ENCODE peak calls at places on chromosomes 6 and 20, in five cellular contexts. One of them, this sample, is unnamed.

GRCh38 chr20:1920252-1920651 is 25.0 kb downstream of the SIRPA start:
- DNase-seq in GM23248: peak
- DNase-seq in PC-3: no peak
- DNase-seq in IMR-90: no peak
- DNase-seq in foreskin fibroblast: no peak
- DNase-seq in this sample: no peak

GRCh38 chr6:148192310-148192709 is 150.3 kb upstream of the SASH1 start:
- DNase-seq in GM23248: peak
- DNase-seq in PC-3: peak
- DNase-seq in IMR-90: peak
- DNase-seq in foreskin fibroblast: peak
- DNase-seq in this sample: peak

GRCh38 chr6:2766767-2767314 is 1.6 kb downstream of the WRNIP1 start:
- DNase-seq in GM23248: peak
- DNase-seq in PC-3: peak
- DNase-seq in IMR-90: peak
- DNase-seq in foreskin fibroblast: no peak
- DNase-seq in this sample: no peak

GRCh38 chr20:1187605-1188171 is 2.9 kb upstream of the TMEM74B start:
- DNase-seq in GM23248: no peak
- DNase-seq in PC-3: no peak
- DNase-seq in IMR-90: no peak
- DNase-seq in foreskin fibroblast: no peak
- DNase-seq in this sample: no peak

GRCh38 chr6:51060262-51060762 is 241.6 kb downstream of the TFAP2B start:
- DNase-seq in GM23248: no peak
- DNase-seq in PC-3: no peak
- DNase-seq in IMR-90: no peak
- DNase-seq in foreskin fibroblast: no peak
- DNase-seq in this sample: no peak

GRCh38 chr20:9311132-9311531 is 203.3 kb upstream of the LAMP5 start:
- DNase-seq in GM23248: peak
- DNase-seq in PC-3: no peak
- DNase-seq in IMR-90: peak
- DNase-seq in foreskin fibroblast: no peak
- DNase-seq in this sample: no peak

GRCh38 chr20:50285376-50286173 is 94.9 kb downstream of the CEBPB start:
- DNase-seq in GM23248: peak
- DNase-seq in PC-3: peak
- DNase-seq in IMR-90: peak
- DNase-seq in foreskin fibroblast: peak
- DNase-seq in this sample: no peak

GRCh38 chr6:170046786-170047626 is 243.9 kb downstream of the DLL1 start:
- DNase-seq in GM23248: peak
- DNase-seq in PC-3: no peak
- DNase-seq in IMR-90: no peak
- DNase-seq in foreskin fibroblast: no peak
- DNase-seq in this sample: no peak

GRCh38 chr20:46084805-46085792 is 4.7 kb downstream of the NCOA5 start:
- DNase-seq in GM23248: peak
- DNase-seq in PC-3: peak
- DNase-seq in IMR-90: peak
- DNase-seq in foreskin fibroblast: peak
- DNase-seq in this sample: peak

GRCh38 chr6:41577865-41578713 is 31.9 kb downstream of the FOXP4 start:
- DNase-seq in GM23248: peak
- DNase-seq in PC-3: peak
- DNase-seq in IMR-90: peak
- DNase-seq in foreskin fibroblast: no peak
- DNase-seq in this sample: peak

GRCh38 chr20:62816031-62816878 is 595 bp upstream of the COL9A3 start:
- DNase-seq in GM23248: peak
- DNase-seq in PC-3: no peak
- DNase-seq in IMR-90: peak
- DNase-seq in foreskin fibroblast: no peak
- DNase-seq in this sample: no peak

GRCh38 chr6:62652692-62653328 is 366.8 kb upstream of the KHDRBS2 start:
- DNase-seq in GM23248: peak
- DNase-seq in PC-3: no peak
- DNase-seq in IMR-90: peak
- DNase-seq in foreskin fibroblast: no peak
- DNase-seq in this sample: no peak

GRCh38 chr20:1507276-1507675 is 16.1 kb upstream of the SIRPB2 start:
- DNase-seq in GM23248: no peak
- DNase-seq in PC-3: no peak
- DNase-seq in IMR-90: no peak
- DNase-seq in foreskin fibroblast: no peak
- DNase-seq in this sample: no peak

GRCh38 chr6:99434702-99435530 is 9.8 kb upstream of the PNISR start:
- DNase-seq in GM23248: peak
- DNase-seq in PC-3: peak
- DNase-seq in IMR-90: peak
- DNase-seq in foreskin fibroblast: no peak
- DNase-seq in this sample: no peak

GRCh38 chr6:144140859-144141258 is 9.5 kb upstream of the STX11 start:
- DNase-seq in GM23248: no peak
- DNase-seq in PC-3: no peak
- DNase-seq in IMR-90: no peak
- DNase-seq in foreskin fibroblast: no peak
- DNase-seq in this sample: no peak

GRCh38 chr6:55276745-55277627 is 50.3 kb upstream of the GFRAL start:
- DNase-seq in GM23248: peak
- DNase-seq in PC-3: peak
- DNase-seq in IMR-90: peak
- DNase-seq in foreskin fibroblast: peak
- DNase-seq in this sample: no peak

GRCh38 chr6:105458552-105458951 is 55.7 kb upstream of the PREP start:
- DNase-seq in GM23248: no peak
- DNase-seq in PC-3: no peak
- DNase-seq in IMR-90: no peak
- DNase-seq in foreskin fibroblast: no peak
- DNase-seq in this sample: no peak

GRCh38 chr20:46174469-46175126 is 56.5 kb downstream of the CD40 start:
- DNase-seq in GM23248: peak
- DNase-seq in PC-3: peak
- DNase-seq in IMR-90: peak
- DNase-seq in foreskin fibroblast: peak
- DNase-seq in this sample: peak

GRCh38 chr6:150939399-150939798 is 73.9 kb downstream of the MTHFD1L start:
- DNase-seq in GM23248: no peak
- DNase-seq in PC-3: no peak
- DNase-seq in IMR-90: no peak
- DNase-seq in foreskin fibroblast: no peak
- DNase-seq in this sample: no peak

GRCh38 chr6:157558487-157559200 is 177.7 kb downstream of the ZDHHC14 start:
- DNase-seq in GM23248: no peak
- DNase-seq in PC-3: no peak
- DNase-seq in IMR-90: no peak
- DNase-seq in foreskin fibroblast: no peak
- DNase-seq in this sample: no peak

GRCh38 chr6:119678961-119679360 is 329.4 kb upstream of the MAN1A1 start:
- DNase-seq in GM23248: no peak
- DNase-seq in PC-3: no peak
- DNase-seq in IMR-90: no peak
- DNase-seq in foreskin fibroblast: no peak
- DNase-seq in this sample: no peak

GRCh38 chr6:160435935-160436334 is 87.8 kb downstream of the SLC22A3 start:
- DNase-seq in GM23248: no peak
- DNase-seq in PC-3: no peak
- DNase-seq in IMR-90: no peak
- DNase-seq in foreskin fibroblast: no peak
- DNase-seq in this sample: no peak

GRCh38 chr6:44104661-44105060 is 22.6 kb downstream of the MRPL14 start:
- DNase-seq in GM23248: no peak
- DNase-seq in PC-3: no peak
- DNase-seq in IMR-90: no peak
- DNase-seq in foreskin fibroblast: no peak
- DNase-seq in this sample: peak

GRCh38 chr20:61895686-61896057 is 170.0 kb downstream of the TAF4 start:
- DNase-seq in GM23248: no peak
- DNase-seq in PC-3: no peak
- DNase-seq in IMR-90: no peak
- DNase-seq in foreskin fibroblast: no peak
- DNase-seq in this sample: no peak

GRCh38 chr20:39524371-39524911 is 562.3 kb downstream of the DHX35 start:
- DNase-seq in GM23248: peak
- DNase-seq in PC-3: no peak
- DNase-seq in IMR-90: no peak
- DNase-seq in foreskin fibroblast: no peak
- DNase-seq in this sample: no peak

GRCh38 chr20:22070546-22070945 is 365.1 kb downstream of the PAX1 start:
- DNase-seq in GM23248: peak
- DNase-seq in PC-3: no peak
- DNase-seq in IMR-90: no peak
- DNase-seq in foreskin fibroblast: no peak
- DNase-seq in this sample: peak

GRCh38 chr6:71822626-71823025 is 63.7 kb upstream of the RIMS1 start:
- DNase-seq in GM23248: peak
- DNase-seq in PC-3: no peak
- DNase-seq in IMR-90: no peak
- DNase-seq in foreskin fibroblast: no peak
- DNase-seq in this sample: no peak

GRCh38 chr6:82006027-82006738 is 241.4 kb downstream of the IBTK start:
- DNase-seq in GM23248: peak
- DNase-seq in PC-3: peak
- DNase-seq in IMR-90: peak
- DNase-seq in foreskin fibroblast: no peak
- DNase-seq in this sample: peak

GRCh38 chr6:86477510-86478166 is 459.7 kb upstream of the HTR1E start:
- DNase-seq in GM23248: no peak
- DNase-seq in PC-3: no peak
- DNase-seq in IMR-90: no peak
- DNase-seq in foreskin fibroblast: no peak
- DNase-seq in this sample: no peak

GRCh38 chr6:132818404-132819359 is 4.3 kb downstream of the RPS12 start:
- DNase-seq in GM23248: peak
- DNase-seq in PC-3: no peak
- DNase-seq in IMR-90: peak
- DNase-seq in foreskin fibroblast: no peak
- DNase-seq in this sample: no peak

GRCh38 chr6:113903666-113904330 is 46.7 kb downstream of the MARCKS start:
- DNase-seq in GM23248: peak
- DNase-seq in PC-3: no peak
- DNase-seq in IMR-90: peak
- DNase-seq in foreskin fibroblast: peak
- DNase-seq in this sample: peak

GRCh38 chr6:5325173-5325572 is 63.9 kb downstream of the FARS2 start:
- DNase-seq in GM23248: no peak
- DNase-seq in PC-3: peak
- DNase-seq in IMR-90: no peak
- DNase-seq in foreskin fibroblast: no peak
- DNase-seq in this sample: no peak

GRCh38 chr20:57287901-57288300 is 21.5 kb upstream of the BMP7 start:
- DNase-seq in GM23248: no peak
- DNase-seq in PC-3: no peak
- DNase-seq in IMR-90: no peak
- DNase-seq in foreskin fibroblast: no peak
- DNase-seq in this sample: no peak
- H3K4me3 ChIP-seq in GM23248: no peak
- H3K4me3 ChIP-seq in PC-3: no peak
- H3K4me3 ChIP-seq in IMR-90: no peak
- H3K4me3 ChIP-seq in foreskin fibroblast: no peak
- H3K4me3 ChIP-seq in this sample: no peak

GRCh38 chr6:46491789-46492547 is 719 bp upstream of the RCAN2 start:
- DNase-seq in GM23248: peak
- DNase-seq in PC-3: peak
- DNase-seq in IMR-90: peak
- DNase-seq in foreskin fibroblast: no peak
- DNase-seq in this sample: peak

GRCh38 chr6:46486186-46486585 is 5.1 kb downstream of the RCAN2 start:
- DNase-seq in GM23248: peak
- DNase-seq in PC-3: no peak
- DNase-seq in IMR-90: no peak
- DNase-seq in foreskin fibroblast: peak
- DNase-seq in this sample: peak

GRCh38 chr6:46491201-46491788 is at the start of gene RCAN2:
- DNase-seq in GM23248: peak
- DNase-seq in PC-3: peak
- DNase-seq in IMR-90: peak
- DNase-seq in foreskin fibroblast: peak
- DNase-seq in this sample: peak

GRCh38 chr6:46490425-46491200 is 636 bp downstream of the RCAN2 start:
- DNase-seq in GM23248: peak
- DNase-seq in PC-3: no peak
- DNase-seq in IMR-90: no peak
- DNase-seq in foreskin fibroblast: no peak
- DNase-seq in this sample: no peak
- H3K4me3 ChIP-seq in GM23248: peak
- H3K4me3 ChIP-seq in PC-3: peak
- H3K4me3 ChIP-seq in IMR-90: peak
- H3K4me3 ChIP-seq in foreskin fibroblast: peak
- H3K4me3 ChIP-seq in this sample: peak

GRCh38 chr6:20790032-20790791 is 256.0 kb downstream of the CDKAL1 start:
- DNase-seq in GM23248: no peak
- DNase-seq in PC-3: no peak
- DNase-seq in IMR-90: no peak
- DNase-seq in foreskin fibroblast: no peak
- DNase-seq in this sample: no peak
- H3K4me3 ChIP-seq in GM23248: no peak
- H3K4me3 ChIP-seq in PC-3: no peak
- H3K4me3 ChIP-seq in IMR-90: no peak
- H3K4me3 ChIP-seq in foreskin fibroblast: no peak
- H3K4me3 ChIP-seq in this sample: no peak

DNA sequence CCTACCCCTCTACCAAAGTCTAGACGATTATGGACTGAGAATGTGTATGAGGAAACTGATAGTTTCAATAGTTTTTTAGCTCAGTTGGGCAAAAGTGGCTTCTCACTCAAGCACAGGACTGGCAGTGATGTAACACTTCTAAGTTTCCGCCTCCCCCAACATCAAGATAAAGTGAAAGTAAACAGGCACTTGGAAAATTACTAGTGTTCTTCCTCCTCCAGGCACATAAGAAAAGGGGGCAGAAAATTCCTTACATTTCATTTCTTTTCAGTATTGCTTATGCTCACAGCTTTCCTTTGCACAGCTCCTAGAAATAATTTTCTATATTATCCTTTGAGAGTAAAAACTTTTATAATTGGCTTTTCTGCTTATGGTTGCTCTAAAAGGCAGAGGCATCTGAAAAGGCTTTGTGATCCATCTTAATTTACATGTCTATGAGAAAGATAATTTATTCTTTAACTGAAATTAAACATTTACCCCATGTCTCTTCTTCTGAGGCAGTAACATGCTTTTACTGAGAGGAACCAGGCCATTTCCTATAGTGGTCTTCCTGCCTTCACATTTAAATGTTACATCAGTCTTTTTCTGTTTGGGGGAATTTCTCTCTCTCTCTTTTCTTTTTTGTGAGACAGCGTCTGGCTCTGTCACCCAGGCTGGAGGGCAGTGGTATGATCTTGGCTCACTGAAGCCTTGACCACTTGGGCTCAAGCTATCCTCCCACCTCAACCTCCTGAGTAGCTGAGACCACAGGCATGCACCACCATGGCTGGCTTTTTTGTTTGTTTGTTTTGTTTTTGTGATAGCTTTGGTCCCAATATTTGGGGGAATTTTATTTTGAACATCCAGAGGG is 65.0 kb upstream of the EEF1A1 start:
- DNase-seq in GM23248: peak
- DNase-seq in PC-3: peak
- DNase-seq in IMR-90: peak
- DNase-seq in foreskin fibroblast: peak
- DNase-seq in this sample: peak
- H3K4me3 ChIP-seq in GM23248: peak
- H3K4me3 ChIP-seq in PC-3: peak
- H3K4me3 ChIP-seq in IMR-90: peak
- H3K4me3 ChIP-seq in foreskin fibroblast: peak
- H3K4me3 ChIP-seq in this sample: peak

This sample was measured in MG63.